ENCODE peak calls at places on chromosome X, in four cellular contexts. E, M, H and O are unnamed samples.

GRCh38 chrX:154021131-154021611 is 1.5 kb upstream of the IRAK1 start:
- DNase-seq in M (no peak), H (no peak), E (no peak), O (peak)

GRCh38 chrX:51395807-51396728 is 63.4 kb downstream of the NUDT10 start:
- DNase-seq in H (no peak), M (no peak), E (peak), O (peak)

GRCh38 chrX:6052111-6052745 is 176.4 kb downstream of the NLGN4X start:
- DNase-seq in E (peak), H (no peak), M (no peak), O (no peak)

GRCh38 chrX:53186363-53186762 is 38.6 kb downstream of the KDM5C start:
- DNase-seq in M (no peak), E (no peak), H (no peak), O (no peak)

GRCh38 chrX:9670136-9670905 is 95.3 kb downstream of the GPR143 start:
- DNase-seq in E (no peak), H (no peak), M (no peak), O (peak)

GRCh38 chrX:133005038-133005437 is 46.6 kb upstream of the HS6ST2 start:
- DNase-seq in E (peak), H (peak), M (no peak), O (peak)

GRCh38 chrX:110675866-110676265 is 119.8 kb downstream of the CHRDL1 start:
- DNase-seq in H (no peak), M (no peak), E (no peak), O (no peak)

GRCh38 chrX:154799554-154800348 is 5.5 kb downstream of the MPP1 start:
- DNase-seq in M (no peak), E (no peak), H (peak), O (no peak)

GRCh38 chrX:135707880-135708279 is 5.6 kb upstream of the CT45A1 start:
- DNase-seq in M (peak), H (peak), E (peak), O (peak)

GRCh38 chrX:9291666-9292065 is 173.2 kb upstream of the TBL1X start:
- DNase-seq in H (no peak), E (no peak), M (no peak), O (no peak)

GRCh38 chrX:41761702-41762101 is 37.7 kb downstream of the GPR82 start:
- DNase-seq in M (no peak), H (no peak), E (no peak), O (no peak)

GRCh38 chrX:140764401-140764919 is 54.9 kb downstream of the LINC00632 start:
- DNase-seq in H (no peak), M (no peak), E (peak), O (no peak)

GRCh38 chrX:132732236-132732635 is 226.2 kb downstream of the HS6ST2 start:
- DNase-seq in H (no peak), M (no peak), E (no peak), O (no peak)

GRCh38 chrX:149161438-149162088 is 343.5 kb downstream of the IDS start:
- DNase-seq in M (no peak), E (no peak), H (no peak), O (no peak)

GRCh38 chrX:103464774-103465117 is 54.5 kb downstream of the RAB40A start:
- DNase-seq in H (peak), M (peak), E (peak), O (peak)

GRCh38 chrX:10050481-10050880 is 83.3 kb downstream of the CLDN34 start:
- DNase-seq in E (no peak), H (no peak), M (no peak), O (no peak)

GRCh38 chrX:130197464-130197863 is 25.7 kb downstream of the RAB33A start:
- DNase-seq in E (no peak), M (no peak), H (no peak), O (no peak)

GRCh38 chrX:137945470-137945869 is 379.5 kb downstream of the ZIC3 start:
- DNase-seq in H (no peak), M (no peak), E (no peak), O (no peak)

GRCh38 chrX:64428371-64428770 is 33.1 kb upstream of the MTMR8 start:
- DNase-seq in H (no peak), M (no peak), E (no peak), O (no peak)

GRCh38 chrX:97402903-97403302 is 519.2 kb downstream of the RPA4 start:
- DNase-seq in M (no peak), H (no peak), E (no peak), O (no peak)

GRCh38 chrX:97401586-97402101 is 517.9 kb downstream of the RPA4 start:
- DNase-seq in M (no peak), E (no peak), H (no peak), O (no peak)

GRCh38 chrX:97400492-97400891 is 516.8 kb downstream of the RPA4 start:
- DNase-seq in H (no peak), E (no peak), M (no peak), O (no peak)

GRCh38 chrX:97402333-97402732 is 518.6 kb downstream of the RPA4 start:
- DNase-seq in H (no peak), M (no peak), E (no peak), O (no peak)

DNA sequence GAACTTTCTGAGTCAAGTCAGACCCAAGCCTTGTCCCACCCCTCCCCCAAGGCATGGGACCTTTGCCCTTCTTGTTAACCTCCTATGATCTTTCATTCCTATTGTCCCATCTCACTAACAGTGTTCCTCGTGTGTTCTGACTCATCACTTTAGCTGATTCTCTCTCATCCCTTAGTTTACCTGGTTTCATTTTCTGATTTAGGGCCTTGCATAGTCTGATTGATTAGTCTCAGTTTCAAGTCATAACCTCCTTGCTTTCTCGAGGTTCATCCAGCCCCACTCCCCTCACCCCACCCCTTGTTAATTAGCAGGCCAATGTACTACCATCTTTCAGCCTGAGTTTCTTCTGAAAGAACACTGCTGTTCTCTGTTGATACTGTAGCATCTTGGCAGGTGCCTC is 517.4 kb downstream of the RPA4 start:
- DNase-seq in E (no peak), H (peak), M (no peak), O (no peak)
- TF ChIP-seq ELF1 in E (no peak), H (no peak), M (no peak), O (no peak)

GRCh38 chrX:116198810-116199209 is 28.3 kb downstream of the AGTR2 start:
- DNase-seq in E (no peak), M (no peak), H (peak), O (no peak)
- TF ChIP-seq ELF1 in E (no peak), M (no peak), H (no peak), O (no peak)

DNA sequence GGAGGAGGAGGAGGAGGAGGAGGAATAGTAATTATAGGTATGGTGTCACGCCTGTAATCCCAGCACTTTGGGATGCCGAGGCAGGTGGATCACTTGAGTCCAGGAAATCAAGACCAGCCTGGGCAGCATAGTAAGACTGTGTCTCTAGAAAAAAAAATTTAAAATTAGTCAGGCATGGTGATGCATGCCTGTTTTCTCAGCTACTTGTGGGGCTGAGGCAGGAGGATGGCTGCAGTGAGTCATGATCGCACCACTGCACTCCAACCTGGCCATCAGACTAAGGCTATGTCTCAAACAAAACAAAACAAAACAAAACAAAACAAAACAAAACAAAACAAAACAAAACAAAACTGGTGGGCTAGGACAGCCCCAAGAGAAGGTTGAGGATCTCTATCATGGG is 3.0 kb downstream of the STARD8 start:
- DNase-seq in E (no peak), M (no peak), H (no peak), O (no peak)
- TF ChIP-seq ELF1 in E (no peak), M (no peak), H (no peak), O (no peak)

GRCh38 chrX:71107245-71107644 is 705 bp upstream of the CXorf65 start:
- DNase-seq in M (no peak), H (no peak), E (no peak), O (no peak)

GRCh38 chrX:71111851-71112468 is 583 bp upstream of the IL2RG start:
- DNase-seq in E (no peak), M (no peak), H (no peak), O (no peak)

GRCh38 chrX:71107762-71108360 is 1.3 kb upstream of the CXorf65 start:
- DNase-seq in E (no peak), M (no peak), H (no peak), O (peak)

GRCh38 chrX:71106427-71106826 is at the start of gene CXorf65:
- DNase-seq in E (no peak), H (no peak), M (no peak), O (peak)

GRCh38 chrX:71111141-71111843 is at the start of gene IL2RG:
- DNase-seq in M (no peak), H (no peak), E (no peak), O (peak)
- TF ChIP-seq ELF1 in M (no peak), H (no peak), E (no peak), O (no peak)

DNA sequence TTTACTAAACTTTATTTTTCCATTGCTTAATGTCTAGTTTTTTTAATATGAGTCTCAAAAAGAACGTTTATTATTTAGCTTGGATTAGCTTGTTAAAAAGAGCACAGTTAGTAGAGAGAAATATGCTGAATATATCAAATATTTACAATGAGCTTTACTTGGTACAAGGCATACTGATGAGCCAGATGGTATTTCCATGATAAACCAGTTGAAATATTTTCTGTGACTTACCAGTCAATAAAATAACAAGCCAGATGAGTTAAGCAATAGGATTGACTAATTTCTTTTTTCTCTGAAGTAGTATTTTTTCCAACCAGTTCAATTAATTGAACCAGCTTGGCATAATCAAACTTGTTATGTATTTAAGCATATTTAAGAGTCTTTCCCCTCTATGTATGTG is 134.1 kb downstream of the KLHL34 start:
- DNase-seq in M (no peak), E (no peak), H (no peak), O (no peak)
- TF ChIP-seq ELF1 in M (no peak), E (no peak), H (no peak), O (no peak)